ENCODE peak calls at places on chromosomes 1 and 21, in five cellular contexts. E is SJCRH30, U is HTR-8/SVneo, P is brain microvascular endothelial cell, G is GM13977. C is an unnamed sample.

GRCh38 chr1:12063141-12064072 is at the start of gene TNFRSF8:
- DNase-seq in E (no peak), P (peak), G (peak), U (no peak), C (no peak)

GRCh38 chr1:206854401-206855129 is 10.9 kb upstream of the IL20 start:
- DNase-seq in E (peak), U (no peak), G (no peak), P (no peak), C (no peak)

GRCh38 chr1:93960641-93961147 is 51.5 kb upstream of the GCLM start:
- DNase-seq in P (no peak), E (no peak), U (peak), G (no peak), C (no peak)

GRCh38 chr21:34846601-34847112 is 177.9 kb downstream of the CLIC6 start:
- DNase-seq in P (peak), U (peak), G (no peak), E (peak), C (no peak)

GRCh38 chr1:51664412-51665240 is 47.7 kb downstream of the OSBPL9 start:
- DNase-seq in G (no peak), E (no peak), P (peak), U (no peak), C (no peak)

GRCh38 chr1:168760241-168760640 is 31.2 kb upstream of the DPT start:
- DNase-seq in E (no peak), P (no peak), U (no peak), G (no peak), C (no peak)

GRCh38 chr1:107132780-107133179 is 8.1 kb upstream of the NTNG1 start:
- DNase-seq in P (no peak), G (peak), E (no peak), U (no peak), C (no peak)

GRCh38 chr1:41804176-41804575 is 114.5 kb downstream of the HIVEP3 start:
- DNase-seq in E (no peak), G (no peak), U (no peak), P (no peak), C (no peak)

GRCh38 chr1:71930526-71930925 is 351.8 kb downstream of the NEGR1 start:
- DNase-seq in E (no peak), G (no peak), P (no peak), U (no peak), C (no peak)

GRCh38 chr1:176206006-176206960 is 803 bp downstream of the COP1 start:
- DNase-seq in P (peak), U (peak), G (peak), E (peak), C (peak)

GRCh38 chr21:46048926-46049889 is 48.7 kb upstream of the COL6A2 start:
- DNase-seq in U (peak), E (no peak), G (no peak), P (peak), C (peak)

GRCh38 chr1:228218513-228219244 is 10.8 kb downstream of the OBSCN start:
- DNase-seq in U (no peak), P (no peak), G (no peak), E (no peak), C (no peak)

GRCh38 chr1:81635816-81636215 is 164.9 kb upstream of the ADGRL2 start:
- DNase-seq in P (peak), G (no peak), E (no peak), U (no peak), C (no peak)

GRCh38 chr1:84164567-84165021 is 20.5 kb downstream of the PRKACB start:
- DNase-seq in P (no peak), U (no peak), E (no peak), G (no peak), C (peak)

GRCh38 chr1:216095400-216095799 is 327.8 kb downstream of the USH2A start:
- DNase-seq in E (no peak), U (no peak), G (no peak), P (no peak), C (no peak)

GRCh38 chr1:17585266-17585987 is 45.9 kb downstream of the ARHGEF10L start:
- DNase-seq in E (no peak), P (no peak), U (no peak), G (no peak), C (no peak)

GRCh38 chr1:17615959-17616358 is 76.5 kb downstream of the ARHGEF10L start:
- DNase-seq in P (no peak), E (no peak), G (no peak), U (no peak), C (no peak)

GRCh38 chr1:12157366-12158231 is 9.2 kb upstream of the TNFRSF1B start:
- DNase-seq in G (peak), U (no peak), E (no peak), P (no peak), C (no peak)

GRCh38 chr1:9071554-9072235 is 2.3 kb upstream of the SLC2A5 start:
- DNase-seq in E (no peak), G (no peak), U (no peak), P (no peak), C (no peak)

GRCh38 chr1:66240491-66241484 is 293.2 kb upstream of the SGIP1 start:
- DNase-seq in P (no peak), E (peak), G (no peak), U (no peak), C (no peak)

GRCh38 chr1:177848577-177848976 is 121.3 kb downstream of the SEC16B start:
- DNase-seq in G (no peak), U (no peak), P (no peak), E (no peak), C (no peak)

GRCh38 chr21:33849839-33850238 is 65.8 kb downstream of the ATP5PO start:
- DNase-seq in G (no peak), E (no peak), P (no peak), U (no peak), C (no peak)

GRCh38 chr1:14255711-14256110 is 342.8 kb upstream of the KAZN start:
- DNase-seq in P (no peak), G (no peak), U (no peak), E (no peak), C (no peak)

GRCh38 chr21:22925032-22925431 is 1926.8 kb downstream of the NCAM2 start:
- DNase-seq in P (no peak), G (no peak), U (no peak), E (no peak), C (no peak)

GRCh38 chr1:222073307-222073995 is 331.6 kb upstream of the DUSP10 start:
- DNase-seq in U (peak), E (no peak), P (peak), G (no peak), C (no peak)

GRCh38 chr1:179303173-179303572 is 9.6 kb downstream of the SOAT1 start:
- DNase-seq in G (no peak), U (no peak), P (no peak), E (no peak), C (peak)